ENCODE peak calls at places on chromosomes 7 and 10, in nine cellular contexts. Q, X, M, R, A, K, S, T and H are unnamed samples.

GRCh38 chr7:155450828-155451521 is 7.0 kb upstream of the EN2 start:
- DNase-seq in A (peak; percentile 69), R (no peak), T (no peak), M (no peak), Q (no peak), S (peak; percentile 43), K (no peak), X (no peak), H (no peak)

GRCh38 chr7:108406474-108406873 is 49.8 kb downstream of the NRCAM start:
- DNase-seq in Q (no peak), X (no peak), S (no peak), R (no peak), M (no peak), K (no peak), A (no peak), T (no peak), H (no peak)

GRCh38 chr7:124246262-124246863 is 213.5 kb upstream of the TMEM229A start:
- DNase-seq in Q (no peak), S (no peak), X (no peak), T (no peak), K (no peak), M (no peak), R (no peak), A (no peak), H (no peak)

GRCh38 chr7:4561775-4562174 is 120.3 kb upstream of the FOXK1 start:
- DNase-seq in T (no peak), X (no peak), K (no peak), S (no peak), Q (no peak), M (peak; percentile 26), R (no peak), A (peak; percentile 26), H (no peak)

GRCh38 chr7:135377171-135377570 is 132.7 kb downstream of the CNOT4 start:
- DNase-seq in T (no peak), R (no peak), Q (no peak), X (no peak), S (no peak), M (no peak), K (no peak), A (no peak), H (no peak)

GRCh38 chr10:122567056-122567660 is 6.6 kb downstream of the DMBT1 start:
- DNase-seq in K (no peak), Q (no peak), S (peak; percentile 67), M (peak; percentile 43), R (no peak), A (peak; percentile 69), X (peak; percentile 49), T (peak; percentile 51), H (no peak)

GRCh38 chr10:5619366-5620211 is 46.8 kb downstream of the ASB13 start:
- DNase-seq in X (no peak), A (no peak), Q (no peak), T (no peak), K (no peak), M (no peak), R (no peak), S (peak; percentile 43), H (no peak)

GRCh38 chr7:99648843-99649242 is 31.0 kb downstream of the CYP3A5 start:
- DNase-seq in Q (no peak), S (no peak), X (no peak), R (no peak), A (no peak), K (no peak), T (no peak), M (no peak), H (no peak)

GRCh38 chr10:43855667-43856210 is 207.1 kb upstream of the ZNF32 start:
- DNase-seq in T (no peak), Q (no peak), S (peak; percentile 24), X (no peak), M (no peak), A (no peak), R (no peak), K (no peak), H (no peak)

GRCh38 chr7:18903676-18904075 is 213.8 kb downstream of the TWIST1 start:
- DNase-seq in K (no peak), T (no peak), X (no peak), A (no peak), M (no peak), R (no peak), S (no peak), Q (no peak), H (no peak)

GRCh38 chr7:107167483-107168232 is 1.1 kb upstream of the HBP1 start:
- DNase-seq in K (peak; percentile 43), M (peak; percentile 74), A (peak; percentile 15), Q (no peak), T (no peak), X (peak; percentile 79), S (no peak), R (no peak), H (peak; percentile 62)

GRCh38 chr10:130935897-130936550 is 375.5 kb downstream of the TCERG1L start:
- DNase-seq in T (no peak), R (no peak), M (no peak), S (no peak), K (no peak), A (peak; percentile 49), X (no peak), Q (no peak), H (no peak)

GRCh38 chr10:79336739-79337138 is 10.5 kb upstream of the PPIF start:
- DNase-seq in M (no peak), S (no peak), A (peak; percentile 62), Q (no peak), K (no peak), T (peak; percentile 11), R (no peak), X (no peak), H (no peak)

GRCh38 chr7:133484135-133484534 is 231.3 kb downstream of the EXOC4 start:
- DNase-seq in Q (no peak), M (no peak), R (no peak), S (no peak), X (no peak), A (no peak), K (no peak), T (no peak), H (peak; percentile 99)

GRCh38 chr10:29495366-29495765 is 139.4 kb downstream of the SVIL start:
- DNase-seq in A (no peak), X (no peak), S (no peak), M (no peak), T (no peak), R (no peak), K (no peak), Q (no peak), H (no peak)

DNA sequence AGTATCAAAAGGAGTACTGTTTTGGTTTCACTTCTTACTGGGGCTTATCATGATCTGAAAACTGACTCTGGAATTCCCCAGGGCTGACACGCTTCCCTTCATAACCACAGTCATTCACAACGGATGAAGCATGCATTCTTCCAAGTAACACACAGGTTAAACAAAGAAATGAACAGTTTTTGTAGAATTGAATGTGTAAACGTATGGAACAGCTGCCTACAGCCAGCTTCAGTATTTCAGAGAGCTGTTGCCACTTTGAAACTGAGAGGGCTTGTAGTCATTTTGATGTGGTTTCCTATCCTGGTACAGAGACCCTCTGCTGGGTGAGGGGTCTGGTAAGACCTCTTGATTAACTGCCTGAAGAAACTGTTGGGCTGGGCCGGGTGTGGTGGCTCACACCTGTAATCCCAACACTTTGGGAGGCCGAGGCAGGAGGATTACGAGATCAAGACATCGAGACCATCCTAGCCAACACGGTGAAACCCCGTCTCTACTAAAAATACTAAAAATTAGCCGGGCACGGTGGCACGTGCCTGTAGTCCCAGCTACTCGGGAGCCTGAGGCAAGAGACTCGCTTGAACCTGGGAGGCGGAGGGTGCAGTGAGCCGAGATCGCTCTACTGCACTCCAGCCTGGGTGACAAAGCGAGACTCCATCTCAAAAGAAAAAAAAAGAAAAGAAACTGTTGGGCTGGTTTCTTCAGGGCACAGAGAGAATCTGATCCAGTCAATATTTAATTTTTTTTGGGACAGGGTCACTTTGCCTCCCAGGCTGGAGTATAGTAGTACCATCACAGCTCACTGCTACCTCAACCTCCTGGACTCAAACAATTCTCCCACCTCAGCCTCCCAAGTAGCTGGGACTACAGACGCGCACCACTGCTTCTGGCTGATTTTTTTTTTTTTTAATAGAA is 4.7 kb downstream of the NFE2L3 start:
- DNase-seq in R (no peak), Q (no peak), A (no peak), X (peak; percentile 68), K (peak; percentile 38), S (no peak), T (no peak), M (peak; percentile 19), H (peak; percentile 76)
- H3K4me3 ChIP-seq in R (no peak overlapping the region), Q (peak overlapping the region; percentile 11), A (no peak overlapping the region), X (no peak overlapping the region), K (no peak overlapping the region), S (peak overlapping the region; percentile 1), T (no peak overlapping the region), M (no peak overlapping the region), H (no peak overlapping the region)

DNA sequence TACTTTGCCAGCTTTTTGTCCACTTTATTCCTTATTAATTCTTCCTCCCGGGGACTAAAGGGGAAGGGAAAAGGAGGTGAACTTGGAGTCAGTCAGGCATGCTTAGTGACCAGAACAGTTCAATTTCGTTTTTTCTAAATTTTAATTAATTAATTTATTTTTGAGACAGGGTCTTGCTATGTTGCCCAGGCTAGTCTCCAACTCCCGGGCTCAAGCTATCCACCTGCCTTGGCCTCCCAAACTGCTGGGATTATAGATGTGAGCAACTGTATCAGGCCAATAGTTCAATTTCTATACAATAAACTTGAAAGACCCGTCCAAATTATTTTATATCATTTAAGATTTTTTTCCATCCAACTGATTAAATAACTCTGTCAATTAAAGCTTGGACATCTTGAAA is 1.3 kb upstream of the SLF2 start:
- DNase-seq in A (no peak), T (no peak), R (no peak), K (no peak), M (no peak), X (no peak), Q (no peak), S (no peak), H (no peak)
- H3K4me3 ChIP-seq in A (no peak overlapping the region), T (no peak overlapping the region), R (no peak overlapping the region), K (no peak overlapping the region), M (no peak overlapping the region), X (no peak overlapping the region), Q (no peak overlapping the region), S (no peak overlapping the region), H (no peak overlapping the region)

GRCh38 chr7:116501425-116502167 is 2.1 kb downstream of the CAV2 start:
- DNase-seq in R (no peak), M (peak; percentile 88), K (no peak), T (peak; percentile 48), Q (no peak), X (peak; percentile 72), A (no peak), S (no peak), H (no peak)
- H3K4me3 ChIP-seq in R (no peak overlapping the region), M (peak overlapping the region; percentile 53), K (no peak overlapping the region), T (no peak overlapping the region), Q (peak overlapping the region; percentile 75), X (no peak overlapping the region), A (no peak overlapping the region), S (no peak overlapping the region), H (no peak overlapping the region)

DNA sequence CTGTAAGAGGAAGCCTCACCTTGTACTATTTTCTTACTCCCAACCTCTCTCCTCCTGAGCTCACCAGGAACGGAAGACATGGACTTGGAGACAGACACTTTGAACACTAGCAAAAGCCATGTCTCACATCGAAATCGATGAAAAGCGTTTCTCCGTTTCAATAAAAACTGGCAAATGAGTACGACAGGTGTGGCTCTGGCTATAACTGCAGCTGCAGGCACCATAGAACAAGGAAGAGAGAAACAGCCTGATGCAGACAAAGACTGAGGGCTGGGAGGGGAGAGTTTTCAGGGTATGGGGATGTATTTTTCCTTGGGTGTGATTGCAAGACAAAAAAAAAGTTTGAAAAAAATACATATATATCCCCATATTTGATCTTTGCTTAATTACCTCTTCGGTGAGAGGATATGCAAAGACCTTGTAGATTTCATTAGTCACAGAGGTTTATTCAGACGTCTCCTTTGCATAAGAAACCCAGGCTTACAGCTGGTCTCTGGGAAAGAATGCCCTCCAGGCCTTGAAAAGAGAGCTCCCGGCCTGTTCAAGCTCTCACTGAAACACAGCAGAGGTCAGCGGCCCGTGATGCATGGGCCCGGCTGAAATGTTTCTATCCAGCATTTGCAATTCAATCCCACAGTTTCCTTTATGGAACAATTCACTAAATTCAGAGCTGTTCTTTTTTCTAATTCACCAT is 63.1 kb downstream of the TLL2 start:
- DNase-seq in X (peak; percentile 13), S (no peak), A (peak; percentile 82), T (no peak), Q (no peak), K (peak; percentile 10), R (peak; percentile 65), M (no peak), H (no peak)
- H3K4me3 ChIP-seq in X (no peak overlapping the region), S (no peak overlapping the region), A (no peak overlapping the region), T (no peak overlapping the region), Q (no peak overlapping the region), K (no peak overlapping the region), R (no peak overlapping the region), M (no peak overlapping the region), H (no peak overlapping the region)